ENCODE peak calls at places on chromosomes 12 and 14, in five cellular contexts. F is upper lobe of right lung, C is uterus, M is SJCRH30, S is cardiac muscle cell. I is an unnamed sample. For H3K27me3, the result is how much of the 10 kb centered on the place peaks cover.

GRCh38 chr12:115574831-115575230 is 702.7 kb downstream of the MED13L start:
- DNase-seq in F (no peak), C (no peak), M (peak), S (no peak), I (no peak)

GRCh38 chr14:56874375-56874774 is 64.1 kb upstream of the OTX2 start:
- DNase-seq in F (no peak), C (no peak), M (peak), S (no peak), I (no peak)

GRCh38 chr12:87202189-87202588 is 827.0 kb downstream of the C12orf50 start:
- DNase-seq in F (no peak), C (no peak), M (no peak), S (no peak), I (no peak)

GRCh38 chr14:60922050-60922449 is 58.8 kb downstream of the TRMT5 start:
- DNase-seq in F (no peak), C (no peak), M (no peak), S (peak), I (no peak)

GRCh38 chr12:24928131-24928530 is 20.8 kb downstream of the BCAT1 start:
- DNase-seq in F (no peak), C (no peak), M (no peak), S (no peak), I (no peak)

GRCh38 chr12:64691793-64692583 is 67.2 kb downstream of the GNS start:
- DNase-seq in F (no peak), C (no peak), M (peak), S (no peak), I (no peak)

GRCh38 chr12:30197392-30198047 is 413.8 kb upstream of the TMTC1 start:
- DNase-seq in F (no peak), C (no peak), M (no peak), S (peak), I (no peak)

GRCh38 chr14:49770212-49770817 is 2.4 kb downstream of the KLHDC2 start:
- DNase-seq in F (no peak), C (no peak), M (no peak), S (peak), I (no peak)

GRCh38 chr12:92503029-92503931 is 199.5 kb upstream of the PLEKHG7 start:
- DNase-seq in F (no peak), C (peak), M (peak), S (peak), I (no peak)

GRCh38 chr14:67618617-67619063 is 1.1 kb upstream of the ARG2 start:
- DNase-seq in F (no peak), C (no peak), M (peak), S (peak), I (no peak)

GRCh38 chr12:30696486-30696885 is 817 bp upstream of the IPO8 start:
- DNase-seq in F (no peak), C (no peak), M (no peak), S (no peak), I (no peak)

GRCh38 chr12:24066865-24067264 is 117.4 kb upstream of the SOX5 start:
- DNase-seq in F (no peak), C (no peak), M (no peak), S (peak), I (peak)

GRCh38 chr12:57763881-57764661 is 2.8 kb downstream of the CYP27B1 start:
- DNase-seq in F (no peak), C (no peak), M (no peak), S (no peak), I (no peak)

GRCh38 chr12:11652351-11653040 is 3.0 kb downstream of the ETV6 start:
- DNase-seq in F (no peak), C (no peak), M (no peak), S (peak), I (no peak)

GRCh38 chr12:5533368-5533767 is 101.5 kb downstream of the NTF3 start:
- DNase-seq in F (no peak), C (no peak), M (no peak), S (no peak), I (no peak)

GRCh38 chr12:31923063-31923412 is 36.2 kb upstream of the RESF1 start:
- DNase-seq in F (no peak), C (no peak), M (no peak), S (no peak), I (no peak)

GRCh38 chr14:102323102-102323501 is 3.6 kb downstream of the ZNF839 start:
- DNase-seq in F (peak), C (peak), M (peak), S (peak), I (peak)

GRCh38 chr14:70654609-70655008 is 12.9 kb downstream of the TTC9 start:
- DNase-seq in F (no peak), C (no peak), M (no peak), S (no peak), I (no peak)

GRCh38 chr12:61757831-61758505 is 502.2 kb upstream of the USP15 start:
- DNase-seq in F (no peak), C (no peak), M (no peak), S (no peak), I (no peak)

GRCh38 chr12:30880813-30881212 is 45.7 kb upstream of the TSPAN11 start:
- DNase-seq in F (no peak), C (no peak), M (no peak), S (no peak), I (no peak)

GRCh38 chr12:108772247-108772646 is 40.9 kb upstream of the CORO1C start:
- DNase-seq in F (no peak), C (no peak), M (peak), S (no peak), I (no peak)

GRCh38 chr14:91374897-91375747 is 42.5 kb downstream of the CCDC88C start:
- DNase-seq in F (no peak), C (no peak), M (peak), S (no peak), I (no peak)

GRCh38 chr14:47763188-47763854 is 87.9 kb upstream of the MDGA2 start:
- DNase-seq in F (no peak), C (no peak), M (no peak), S (no peak), I (no peak)

GRCh38 chr12:13887774-13888388 is 93.5 kb downstream of the GRIN2B start:
- DNase-seq in F (no peak), C (no peak), M (no peak), S (no peak), I (no peak)

GRCh38 chr12:91577586-91578539 is 395.2 kb upstream of the DCN start:
- DNase-seq in F (no peak), C (no peak), M (peak), S (peak), I (no peak)

GRCh38 chr12:3236345-3237153 is 159.4 kb downstream of the TSPAN9 start:
- DNase-seq in F (no peak), C (peak), M (peak), S (peak), I (no peak)

GRCh38 chr12:89064780-89065179 is 287.5 kb downstream of the DUSP6 start:
- DNase-seq in F (no peak), C (no peak), M (no peak), S (no peak), I (no peak)

GRCh38 chr12:98997899-98998298 is 352.8 kb downstream of the APAF1 start:
- DNase-seq in F (no peak), C (no peak), M (peak), S (no peak), I (no peak)

GRCh38 chr14:101223561-101224162 is 320.1 kb upstream of the RTL1 start:
- DNase-seq in F (no peak), C (no peak), M (no peak), S (no peak), I (no peak)

GRCh38 chr12:47814539-47815170 is 5.0 kb downstream of the HDAC7 start:
- DNase-seq in F (no peak), C (no peak), M (no peak), S (no peak), I (no peak)

GRCh38 chr12:30420561-30420960 is 275.1 kb downstream of the IPO8 start:
- DNase-seq in F (no peak), C (no peak), M (no peak), S (peak), I (no peak)

GRCh38 chr12:121494093-121494787 is 86.6 kb downstream of the KDM2B start:
- DNase-seq in F (peak), C (peak), M (peak), S (peak), I (no peak)

GRCh38 chr14:50475460-50475859 is 56.9 kb downstream of the MAP4K5 start:
- DNase-seq in F (no peak), C (no peak), M (peak), S (no peak), I (no peak)

GRCh38 chr14:105473677-105474477 is 744 bp upstream of the CRIP2 start:
- DNase-seq in F (peak), C (peak), M (peak), S (peak), I (peak)
- H3K27me3 ChIP-seq in F (under half), C (under half), M (under half), S (under half), I (under half)

DNA sequence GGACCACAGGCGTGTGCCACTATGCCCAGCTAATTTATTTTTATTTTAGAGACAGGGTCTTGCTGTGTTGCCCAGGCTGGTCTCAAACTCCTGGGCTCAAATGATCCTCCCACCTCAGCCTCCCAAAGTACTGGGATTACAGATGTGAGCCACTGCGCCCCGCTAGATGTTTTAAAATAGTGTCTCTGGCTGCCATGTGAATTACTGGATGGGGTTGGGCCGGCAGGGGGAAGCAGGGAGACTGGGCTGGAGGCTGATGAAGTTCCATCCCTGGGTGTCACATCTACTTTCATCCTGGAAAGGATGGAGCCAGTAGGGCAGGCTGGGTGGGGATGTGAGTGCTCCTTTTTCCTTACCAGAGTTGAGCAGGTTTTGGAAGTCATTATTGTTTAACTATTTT is 46.1 kb downstream of the DNAH10 start:
- DNase-seq in F (no peak), C (no peak), M (peak), S (peak), I (no peak)
- H3K27me3 ChIP-seq in F (under half), C (under half), M (under half), S (under half), I (under half)

DNA sequence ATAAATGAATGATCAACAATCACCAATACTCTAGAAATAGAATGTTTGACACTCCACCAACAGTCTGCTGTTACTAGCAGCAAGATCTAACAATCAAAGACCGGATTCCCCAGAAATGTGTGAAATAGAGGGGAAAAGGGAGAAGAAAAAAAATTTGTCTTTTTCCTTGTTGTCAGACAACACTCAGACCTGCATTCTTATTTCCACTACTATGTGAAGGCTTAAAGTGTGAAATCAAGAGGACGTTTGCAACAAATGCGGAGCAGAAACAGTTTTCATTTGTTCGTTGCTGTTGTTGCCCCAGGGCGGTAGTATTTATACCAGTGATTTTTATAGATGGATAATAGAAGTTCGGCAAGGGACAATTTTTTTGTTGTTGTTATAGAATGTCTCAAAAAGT is 9.2 kb downstream of the NKX2-1 start:
- DNase-seq in F (no peak), C (no peak), M (no peak), S (no peak), I (no peak)
- H3K27me3 ChIP-seq in F (half or more), C (under half), M (under half), S (half or more), I (under half)

GRCh38 chr12:131947482-131948027 is 2.2 kb upstream of the EP400 start:
- DNase-seq in F (peak), C (no peak), M (no peak), S (no peak), I (peak)
- H3K27me3 ChIP-seq in F (under half), C (under half), M (under half), S (under half), I (under half)

DNA sequence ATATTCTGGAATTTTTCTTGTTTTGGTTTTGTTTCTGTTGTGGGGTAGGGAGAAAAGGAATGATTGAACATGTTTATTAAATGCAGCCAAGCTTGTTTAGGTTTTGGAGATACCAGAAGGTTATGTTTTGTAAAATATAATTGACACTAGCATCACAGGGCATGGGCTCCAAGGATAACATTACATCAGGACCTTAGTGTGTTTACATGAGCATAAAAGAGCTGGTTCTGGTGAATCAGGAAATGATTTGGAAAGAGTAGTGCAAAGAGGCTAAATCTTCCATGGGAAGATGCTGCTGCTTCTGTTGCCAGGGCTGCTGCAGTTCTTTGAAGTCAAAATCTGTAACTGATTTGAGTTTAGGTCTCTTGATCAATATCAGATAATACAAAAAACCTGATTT is 118.7 kb downstream of the ETNK1 start:
- DNase-seq in F (no peak), C (no peak), M (no peak), S (no peak), I (no peak)
- H3K27me3 ChIP-seq in F (under half), C (under half), M (under half), S (under half), I (under half)

GRCh38 chr12:79326225-79326624 is 364.5 kb downstream of the PAWR start:
- DNase-seq in F (no peak), C (no peak), M (peak), S (no peak), I (no peak)
- H3K27me3 ChIP-seq in F (under half), C (under half), M (under half), S (under half), I (under half)

GRCh38 chr12:52582971-52583456 is 9.4 kb upstream of the KRT74 start:
- DNase-seq in F (peak), C (peak), M (peak), S (peak), I (peak)
- H3K27me3 ChIP-seq in F (under half), C (under half), M (under half), S (under half), I (under half)

GRCh38 chr14:28771168-28771567 is 4.6 kb downstream of the FOXG1 start:
- DNase-seq in F (no peak), C (no peak), M (no peak), S (no peak), I (no peak)

GRCh38 chr14:28772613-28773012 is 6.0 kb downstream of the FOXG1 start:
- DNase-seq in F (no peak), C (no peak), M (no peak), S (no peak), I (no peak)

GRCh38 chr14:28774764-28775738 is 8.5 kb downstream of the FOXG1 start:
- DNase-seq in F (no peak), C (no peak), M (no peak), S (no peak), I (no peak)

GRCh38 chr14:28773917-28774691 is 7.5 kb downstream of the FOXG1 start:
- DNase-seq in F (no peak), C (no peak), M (no peak), S (peak), I (no peak)

DNA sequence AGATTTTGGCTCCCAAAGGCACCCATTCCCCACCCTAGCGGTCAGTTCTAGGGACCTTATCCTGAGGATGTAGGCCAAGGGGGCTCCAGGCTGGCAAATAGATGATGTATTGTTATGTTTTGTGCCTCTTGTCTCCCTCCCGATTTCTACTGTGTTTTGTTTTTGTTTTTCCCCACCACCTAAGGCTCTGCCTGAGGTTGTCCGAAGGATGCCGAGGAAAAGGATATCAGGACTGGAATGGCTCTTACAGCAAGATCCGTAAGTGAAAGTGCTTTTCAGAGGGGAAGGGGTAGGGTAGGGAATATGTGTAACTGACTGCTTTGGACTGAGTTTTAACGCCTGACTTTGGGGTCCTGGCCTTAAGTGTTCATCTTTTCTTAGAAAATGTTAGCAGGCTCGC is 6.6 kb downstream of the FOXG1 start:
- DNase-seq in F (no peak), C (no peak), M (no peak), S (no peak), I (no peak)
- H3K27me3 ChIP-seq in F (half or more), C (under half), M (under half), S (half or more), I (under half)

GRCh38 chr12:95701722-95702418 is 88.7 kb downstream of the NTN4 start:
- DNase-seq in F (no peak), C (no peak), M (no peak), S (no peak), I (peak)

GRCh38 chr12:95701275-95701674 is 89.3 kb downstream of the NTN4 start:
- DNase-seq in F (no peak), C (no peak), M (no peak), S (no peak), I (no peak)

GRCh38 chr12:95705143-95705542 is 85.4 kb downstream of the NTN4 start:
- DNase-seq in F (no peak), C (no peak), M (no peak), S (no peak), I (no peak)

GRCh38 chr12:95700316-95700785 is 90.2 kb downstream of the NTN4 start:
- DNase-seq in F (no peak), C (no peak), M (no peak), S (peak), I (no peak)

GRCh38 chr12:95703986-95704385 is 86.6 kb downstream of the NTN4 start:
- DNase-seq in F (no peak), C (no peak), M (no peak), S (no peak), I (no peak)
- H3K27me3 ChIP-seq in F (under half), C (under half), M (under half), S (under half), I (under half)

DNA sequence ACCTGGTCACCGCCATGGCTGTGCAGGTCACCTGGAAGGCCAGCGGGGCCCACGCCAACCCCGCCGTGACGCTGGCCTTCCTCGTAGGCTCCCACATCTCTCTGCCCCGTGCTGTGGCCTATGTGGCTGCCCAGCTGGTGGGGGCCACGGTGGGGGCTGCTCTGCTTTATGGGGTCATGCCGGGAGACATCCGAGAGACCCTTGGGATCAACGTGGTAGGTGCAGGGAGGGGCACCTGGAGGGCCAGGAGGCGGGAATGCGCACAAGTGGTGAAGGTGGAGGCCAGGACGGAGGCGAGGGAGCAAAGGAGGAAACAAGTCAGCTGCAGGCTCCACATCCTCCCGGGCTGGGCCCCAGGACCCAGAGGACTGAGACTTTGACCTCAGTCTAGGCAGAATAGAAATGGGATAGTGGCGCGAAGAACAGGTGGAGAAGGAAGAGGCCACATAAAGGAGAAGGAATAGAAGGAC is 649 bp downstream of the AQP6 start:
- DNase-seq in F (peak), C (no peak), M (no peak), S (no peak), I (peak)
- H3K27me3 ChIP-seq in F (under half), C (under half), M (under half), S (under half), I (under half)